ENCODE peak calls at places on chromosomes 6 and 20, in eight cellular contexts. One of them, this sample, is unnamed. For H3K9me3, the result is how much of the 10 kb centered on the place peaks cover.

GRCh38 chr6:24440897-24441598 is 38.3 kb downstream of the MRS2 start:
- DNase-seq in tibial nerve: no peak
- DNase-seq in sigmoid colon: no peak
- DNase-seq in cardiac muscle cell: no peak
- DNase-seq in upper lobe of left lung: no peak
- DNase-seq in adrenal gland: no peak
- DNase-seq in heart left ventricle: no peak
- DNase-seq in AG04450: no peak
- DNase-seq in this sample: no peak

GRCh38 chr6:163787001-163787667 is 372.6 kb downstream of the QKI start:
- DNase-seq in tibial nerve: no peak
- DNase-seq in sigmoid colon: no peak
- DNase-seq in cardiac muscle cell: no peak
- DNase-seq in upper lobe of left lung: no peak
- DNase-seq in adrenal gland: no peak
- DNase-seq in heart left ventricle: no peak
- DNase-seq in AG04450: no peak
- DNase-seq in this sample: no peak

GRCh38 chr6:85116475-85116874 is 333.4 kb upstream of the NT5E start:
- DNase-seq in tibial nerve: no peak
- DNase-seq in sigmoid colon: no peak
- DNase-seq in cardiac muscle cell: no peak
- DNase-seq in upper lobe of left lung: no peak
- DNase-seq in adrenal gland: no peak
- DNase-seq in heart left ventricle: no peak
- DNase-seq in AG04450: no peak
- DNase-seq in this sample: no peak

GRCh38 chr20:36132802-36133211 is 21.7 kb upstream of the EPB41L1 start:
- DNase-seq in tibial nerve: no peak
- DNase-seq in sigmoid colon: no peak
- DNase-seq in cardiac muscle cell: no peak
- DNase-seq in upper lobe of left lung: no peak
- DNase-seq in adrenal gland: no peak
- DNase-seq in heart left ventricle: no peak
- DNase-seq in AG04450: no peak
- DNase-seq in this sample: peak

GRCh38 chr6:117555882-117556498 is 46.3 kb downstream of the GOPC start:
- DNase-seq in tibial nerve: peak
- DNase-seq in sigmoid colon: no peak
- DNase-seq in cardiac muscle cell: peak
- DNase-seq in upper lobe of left lung: no peak
- DNase-seq in adrenal gland: peak
- DNase-seq in heart left ventricle: peak
- DNase-seq in AG04450: no peak
- DNase-seq in this sample: peak

GRCh38 chr20:61761453-61762207 is 304.1 kb downstream of the TAF4 start:
- DNase-seq in tibial nerve: no peak
- DNase-seq in sigmoid colon: peak
- DNase-seq in cardiac muscle cell: no peak
- DNase-seq in upper lobe of left lung: no peak
- DNase-seq in adrenal gland: no peak
- DNase-seq in heart left ventricle: no peak
- DNase-seq in AG04450: no peak
- DNase-seq in this sample: no peak

GRCh38 chr6:161829186-161829794 is 555.4 kb upstream of the AGPAT4 start:
- DNase-seq in tibial nerve: no peak
- DNase-seq in sigmoid colon: no peak
- DNase-seq in cardiac muscle cell: no peak
- DNase-seq in upper lobe of left lung: no peak
- DNase-seq in adrenal gland: no peak
- DNase-seq in heart left ventricle: no peak
- DNase-seq in AG04450: no peak
- DNase-seq in this sample: no peak

GRCh38 chr6:90375681-90376439 is 79.2 kb upstream of the BACH2 start:
- DNase-seq in tibial nerve: peak
- DNase-seq in sigmoid colon: no peak
- DNase-seq in cardiac muscle cell: peak
- DNase-seq in upper lobe of left lung: peak
- DNase-seq in adrenal gland: no peak
- DNase-seq in heart left ventricle: no peak
- DNase-seq in AG04450: peak
- DNase-seq in this sample: no peak

GRCh38 chr20:47773381-47773786 is 11.9 kb downstream of the SULF2 start:
- DNase-seq in tibial nerve: no peak
- DNase-seq in sigmoid colon: no peak
- DNase-seq in cardiac muscle cell: no peak
- DNase-seq in upper lobe of left lung: no peak
- DNase-seq in adrenal gland: no peak
- DNase-seq in heart left ventricle: peak
- DNase-seq in AG04450: no peak
- DNase-seq in this sample: no peak

GRCh38 chr6:3916211-3916610 is 67.0 kb downstream of the FAM50B start:
- DNase-seq in tibial nerve: no peak
- DNase-seq in sigmoid colon: no peak
- DNase-seq in cardiac muscle cell: no peak
- DNase-seq in upper lobe of left lung: no peak
- DNase-seq in adrenal gland: no peak
- DNase-seq in heart left ventricle: no peak
- DNase-seq in AG04450: no peak
- DNase-seq in this sample: no peak

DNA sequence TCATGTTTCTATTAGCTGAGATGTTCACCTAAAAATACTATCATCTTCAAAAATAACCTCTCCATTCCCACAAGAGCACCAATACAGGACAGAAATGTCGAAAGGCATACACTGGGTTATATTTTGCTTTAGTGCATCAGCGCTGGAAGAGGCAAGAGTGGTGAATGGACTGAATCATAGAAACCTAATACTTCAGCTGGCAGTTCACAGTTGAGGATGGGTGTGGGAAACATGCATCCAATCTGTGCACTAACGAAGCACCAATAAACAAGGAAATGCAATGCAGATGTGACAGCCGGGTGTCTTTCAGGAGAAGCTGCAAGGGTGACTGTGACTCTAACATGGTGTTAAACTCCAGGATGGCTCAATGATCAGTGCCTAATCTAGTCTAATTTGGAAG is 365.8 kb downstream of the ESR1 start:
- DNase-seq in tibial nerve: no peak
- DNase-seq in sigmoid colon: no peak
- DNase-seq in cardiac muscle cell: no peak
- DNase-seq in upper lobe of left lung: no peak
- DNase-seq in adrenal gland: no peak
- DNase-seq in heart left ventricle: no peak
- DNase-seq in AG04450: no peak
- DNase-seq in this sample: no peak
- H3K9me3 ChIP-seq in tibial nerve: under half
- H3K9me3 ChIP-seq in sigmoid colon: under half
- H3K9me3 ChIP-seq in cardiac muscle cell: under half
- H3K9me3 ChIP-seq in upper lobe of left lung: under half
- H3K9me3 ChIP-seq in adrenal gland: under half
- H3K9me3 ChIP-seq in heart left ventricle: under half
- H3K9me3 ChIP-seq in AG04450: under half
- H3K9me3 ChIP-seq in this sample: under half

GRCh38 chr6:166381733-166382499 is 824 bp downstream of the MPC1 start:
- DNase-seq in tibial nerve: peak
- DNase-seq in sigmoid colon: peak
- DNase-seq in cardiac muscle cell: peak
- DNase-seq in upper lobe of left lung: peak
- DNase-seq in adrenal gland: peak
- DNase-seq in heart left ventricle: peak
- DNase-seq in AG04450: no peak
- DNase-seq in this sample: peak
- H3K27ac ChIP-seq in tibial nerve: peak
- H3K27ac ChIP-seq in sigmoid colon: peak
- H3K27ac ChIP-seq in cardiac muscle cell: peak
- H3K27ac ChIP-seq in upper lobe of left lung: peak
- H3K27ac ChIP-seq in adrenal gland: no peak
- H3K27ac ChIP-seq in heart left ventricle: peak
- H3K27ac ChIP-seq in AG04450: no peak
- H3K27ac ChIP-seq in this sample: peak

GRCh38 chr6:27428966-27429365 is 40.4 kb downstream of the ZNF391 start:
- DNase-seq in tibial nerve: no peak
- DNase-seq in sigmoid colon: no peak
- DNase-seq in cardiac muscle cell: no peak
- DNase-seq in upper lobe of left lung: no peak
- DNase-seq in adrenal gland: no peak
- DNase-seq in heart left ventricle: no peak
- DNase-seq in AG04450: no peak
- DNase-seq in this sample: no peak

GRCh38 chr6:27422651-27423332 is 34.2 kb downstream of the ZNF391 start:
- DNase-seq in tibial nerve: no peak
- DNase-seq in sigmoid colon: no peak
- DNase-seq in cardiac muscle cell: peak
- DNase-seq in upper lobe of left lung: no peak
- DNase-seq in adrenal gland: no peak
- DNase-seq in heart left ventricle: no peak
- DNase-seq in AG04450: no peak
- DNase-seq in this sample: no peak

GRCh38 chr6:27433714-27434113 is 39.2 kb downstream of the ZNF184 start:
- DNase-seq in tibial nerve: no peak
- DNase-seq in sigmoid colon: no peak
- DNase-seq in cardiac muscle cell: no peak
- DNase-seq in upper lobe of left lung: no peak
- DNase-seq in adrenal gland: no peak
- DNase-seq in heart left ventricle: no peak
- DNase-seq in AG04450: no peak
- DNase-seq in this sample: no peak

GRCh38 chr6:27426045-27426620 is 37.6 kb downstream of the ZNF391 start:
- DNase-seq in tibial nerve: no peak
- DNase-seq in sigmoid colon: no peak
- DNase-seq in cardiac muscle cell: no peak
- DNase-seq in upper lobe of left lung: no peak
- DNase-seq in adrenal gland: no peak
- DNase-seq in heart left ventricle: no peak
- DNase-seq in AG04450: no peak
- DNase-seq in this sample: no peak

DNA sequence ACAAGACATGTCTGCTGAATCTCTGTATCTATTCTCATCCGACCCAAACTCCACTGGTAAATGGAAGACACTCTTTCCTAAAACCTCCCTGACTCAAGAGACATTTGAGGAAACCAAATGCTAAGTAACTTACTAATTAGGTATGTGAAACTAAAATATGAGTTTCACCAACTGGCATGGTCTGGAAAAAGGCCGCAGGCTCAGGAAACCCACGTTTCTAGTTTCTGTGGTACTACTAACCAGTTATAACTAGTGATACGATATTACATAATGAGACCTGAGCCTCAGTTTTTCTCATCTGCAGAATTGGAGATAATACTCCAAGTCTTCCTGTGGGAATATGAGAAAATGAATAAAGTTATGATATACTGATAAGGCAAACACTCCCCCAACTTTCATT is 39.9 kb downstream of the ZNF391 start:
- DNase-seq in tibial nerve: no peak
- DNase-seq in sigmoid colon: no peak
- DNase-seq in cardiac muscle cell: no peak
- DNase-seq in upper lobe of left lung: no peak
- DNase-seq in adrenal gland: no peak
- DNase-seq in heart left ventricle: no peak
- DNase-seq in AG04450: no peak
- DNase-seq in this sample: no peak
- H3K4me3 ChIP-seq in tibial nerve: no peak
- H3K4me3 ChIP-seq in sigmoid colon: no peak
- H3K4me3 ChIP-seq in cardiac muscle cell: no peak
- H3K4me3 ChIP-seq in upper lobe of left lung: no peak
- H3K4me3 ChIP-seq in adrenal gland: no peak
- H3K4me3 ChIP-seq in heart left ventricle: no peak
- H3K4me3 ChIP-seq in AG04450: no peak
- H3K4me3 ChIP-seq in this sample: no peak

GRCh38 chr6:156798091-156798735 is 21.0 kb downstream of the ARID1B start:
- DNase-seq in tibial nerve: no peak
- DNase-seq in sigmoid colon: no peak
- DNase-seq in cardiac muscle cell: no peak
- DNase-seq in upper lobe of left lung: no peak
- DNase-seq in adrenal gland: no peak
- DNase-seq in heart left ventricle: no peak
- DNase-seq in AG04450: no peak
- DNase-seq in this sample: no peak
- H3K9me3 ChIP-seq in tibial nerve: under half
- H3K9me3 ChIP-seq in sigmoid colon: under half
- H3K9me3 ChIP-seq in cardiac muscle cell: under half
- H3K9me3 ChIP-seq in upper lobe of left lung: under half
- H3K9me3 ChIP-seq in adrenal gland: under half
- H3K9me3 ChIP-seq in heart left ventricle: under half
- H3K9me3 ChIP-seq in AG04450: under half
- H3K9me3 ChIP-seq in this sample: under half

GRCh38 chr20:37318046-37318445 is 27.9 kb upstream of the SRC start:
- DNase-seq in tibial nerve: no peak
- DNase-seq in sigmoid colon: no peak
- DNase-seq in cardiac muscle cell: no peak
- DNase-seq in upper lobe of left lung: no peak
- DNase-seq in adrenal gland: no peak
- DNase-seq in heart left ventricle: no peak
- DNase-seq in AG04450: no peak
- DNase-seq in this sample: no peak
- H3K27ac ChIP-seq in tibial nerve: no peak
- H3K27ac ChIP-seq in sigmoid colon: peak
- H3K27ac ChIP-seq in cardiac muscle cell: no peak
- H3K27ac ChIP-seq in upper lobe of left lung: no peak
- H3K27ac ChIP-seq in adrenal gland: no peak
- H3K27ac ChIP-seq in heart left ventricle: no peak
- H3K27ac ChIP-seq in AG04450: no peak
- H3K27ac ChIP-seq in this sample: no peak

This sample was measured in A673.